ENCODE peak calls at places on chromosomes 13 and 19, in ten cellular contexts. M, X, I, W, N, D, Q, U, Z and S are unnamed samples.

GRCh38 chr19:3027292-3027691 is 1.8 kb downstream of the TLE2 start:
- DNase-seq in M (no peak), X (no peak), I (no peak), W (no peak), N (no peak), D (no peak), Q (no peak), U (no peak), Z (no peak), S (no peak)

GRCh38 chr13:29577135-29578051 is 18.1 kb downstream of the SLC7A1 start:
- DNase-seq in M (no peak), X (no peak), I (no peak), W (no peak), N (peak), D (no peak), Q (no peak), U (no peak), Z (no peak), S (no peak)

GRCh38 chr13:109345433-109345941 is 440.9 kb downstream of the IRS2 start:
- DNase-seq in M (no peak), X (no peak), I (no peak), W (no peak), N (peak), D (no peak), Q (no peak), U (no peak), Z (no peak), S (no peak)

GRCh38 chr13:113060557-113061270 is 44.9 kb upstream of the F7 start:
- DNase-seq in M (no peak), X (no peak), I (no peak), W (no peak), N (no peak), D (no peak), Q (no peak), U (no peak), Z (no peak), S (no peak)

GRCh38 chr13:21541271-21541670 is 62.7 kb downstream of the MICU2 start:
- DNase-seq in M (no peak), X (no peak), I (no peak), W (no peak), N (no peak), D (no peak), Q (no peak), U (no peak), Z (no peak), S (no peak)

GRCh38 chr19:51719251-51719901 is 4.4 kb downstream of the HAS1 start:
- DNase-seq in M (no peak), X (no peak), I (no peak), W (no peak), N (no peak), D (no peak), Q (no peak), U (peak), Z (no peak), S (no peak)

GRCh38 chr13:71775946-71776345 is 91.1 kb downstream of the DACH1 start:
- DNase-seq in M (no peak), X (no peak), I (no peak), W (no peak), N (no peak), D (no peak), Q (no peak), U (no peak), Z (no peak), S (no peak)

GRCh38 chr13:114119196-114119595 is 13.2 kb downstream of the RASA3 start:
- DNase-seq in M (no peak), X (no peak), I (no peak), W (no peak), N (peak), D (no peak), Q (no peak), U (peak), Z (peak), S (no peak)

GRCh38 chr13:30639671-30640070 is 22.0 kb downstream of the USPL1 start:
- DNase-seq in M (no peak), X (no peak), I (no peak), W (no peak), N (peak), D (no peak), Q (no peak), U (no peak), Z (no peak), S (no peak)

GRCh38 chr13:44578064-44578394 is 1.9 kb upstream of the TSC22D1 start:
- DNase-seq in M (no peak), X (no peak), I (no peak), W (no peak), N (no peak), D (no peak), Q (no peak), U (peak), Z (peak), S (no peak)

GRCh38 chr19:19492026-19492610 is 23.2 kb downstream of the TSSK6 start:
- DNase-seq in M (no peak), X (no peak), I (no peak), W (no peak), N (no peak), D (no peak), Q (no peak), U (no peak), Z (no peak), S (no peak)

GRCh38 chr13:32829676-32830091 is 186.5 kb upstream of the KL start:
- DNase-seq in M (no peak), X (no peak), I (no peak), W (no peak), N (peak), D (no peak), Q (no peak), U (no peak), Z (no peak), S (no peak)

GRCh38 chr19:917323-918151 is at the start of gene KISS1R:
- DNase-seq in M (no peak), X (peak), I (no peak), W (peak), N (peak), D (peak), Q (no peak), U (peak), Z (no peak), S (no peak)

GRCh38 chr13:104114111-104114510 is 1047.9 kb upstream of the SLC10A2 start:
- DNase-seq in M (no peak), X (no peak), I (no peak), W (no peak), N (no peak), D (no peak), Q (no peak), U (no peak), Z (no peak), S (no peak)

GRCh38 chr13:79548886-79549285 is 67.9 kb downstream of the NDFIP2 start:
- DNase-seq in M (no peak), X (no peak), I (no peak), W (no peak), N (peak), D (no peak), Q (no peak), U (no peak), Z (no peak), S (no peak)

GRCh38 chr13:45301263-45301662 is 39.7 kb downstream of the TPT1 start:
- DNase-seq in M (no peak), X (no peak), I (no peak), W (no peak), N (no peak), D (no peak), Q (no peak), U (no peak), Z (no peak), S (no peak)

GRCh38 chr19:16739546-16739945 is 19.9 kb downstream of the NWD1 start:
- DNase-seq in M (no peak), X (no peak), I (no peak), W (no peak), N (peak), D (no peak), Q (no peak), U (peak), Z (no peak), S (no peak)

GRCh38 chr13:23718916-23719470 is 148.8 kb downstream of the TNFRSF19 start:
- DNase-seq in M (no peak), X (no peak), I (no peak), W (no peak), N (peak), D (no peak), Q (no peak), U (no peak), Z (no peak), S (no peak)